ENCODE peak calls at places on chromosomes 12 and 14, in six cellular contexts. One of them, this sample, is unnamed.

GRCh38 chr12:94716339-94716738 is 66.0 kb upstream of the TMCC3 start:
- DNase-seq in GM12878: no peak
- DNase-seq in GM12891: no peak
- DNase-seq in HepG2: no peak
- DNase-seq in K562: no peak
- DNase-seq in H1: no peak
- DNase-seq in this sample: no peak

GRCh38 chr12:123478762-123479161 is 20.8 kb downstream of the SNRNP35 start:
- DNase-seq in GM12878: no peak
- DNase-seq in GM12891: no peak
- DNase-seq in HepG2: no peak
- DNase-seq in K562: no peak
- DNase-seq in H1: no peak
- DNase-seq in this sample: no peak

GRCh38 chr12:98422809-98423208 is 92.6 kb upstream of the TMPO start:
- DNase-seq in GM12878: no peak
- DNase-seq in GM12891: no peak
- DNase-seq in HepG2: peak; percentile 29
- DNase-seq in K562: no peak
- DNase-seq in H1: peak; percentile 80
- DNase-seq in this sample: no peak

GRCh38 chr14:65032319-65032718 is 45.6 kb downstream of the FNTB start:
- DNase-seq in GM12878: no peak
- DNase-seq in GM12891: no peak
- DNase-seq in HepG2: no peak
- DNase-seq in K562: no peak
- DNase-seq in H1: no peak
- DNase-seq in this sample: no peak

GRCh38 chr12:131511391-131511802 is 199.5 kb upstream of the SFSWAP start:
- DNase-seq in GM12878: peak; percentile 73
- DNase-seq in GM12891: peak; percentile 72
- DNase-seq in HepG2: no peak
- DNase-seq in K562: no peak
- DNase-seq in H1: no peak
- DNase-seq in this sample: peak; percentile 69

GRCh38 chr12:109053382-109054123 is 1.2 kb downstream of the USP30 start:
- DNase-seq in GM12878: peak; percentile 28
- DNase-seq in GM12891: peak; percentile 25
- DNase-seq in HepG2: peak; percentile 49
- DNase-seq in K562: peak; percentile 29
- DNase-seq in H1: no peak
- DNase-seq in this sample: no peak

GRCh38 chr14:31360919-31361662 is 59.3 kb downstream of the HEATR5A start:
- DNase-seq in GM12878: no peak
- DNase-seq in GM12891: no peak
- DNase-seq in HepG2: no peak
- DNase-seq in K562: no peak
- DNase-seq in H1: no peak
- DNase-seq in this sample: no peak

GRCh38 chr14:55071870-55072640 is 20.6 kb downstream of the MAPK1IP1L start:
- DNase-seq in GM12878: peak; percentile 92
- DNase-seq in GM12891: no peak
- DNase-seq in HepG2: no peak
- DNase-seq in K562: no peak
- DNase-seq in H1: no peak
- DNase-seq in this sample: no peak

GRCh38 chr14:42004321-42004720 is 397.6 kb downstream of the LRFN5 start:
- DNase-seq in GM12878: no peak
- DNase-seq in GM12891: no peak
- DNase-seq in HepG2: no peak
- DNase-seq in K562: no peak
- DNase-seq in H1: no peak
- DNase-seq in this sample: no peak

GRCh38 chr12:112381898-112382796 is at the start of gene HECTD4:
- DNase-seq in GM12878: peak; percentile 34
- DNase-seq in GM12891: peak; percentile 92
- DNase-seq in HepG2: peak; percentile 82
- DNase-seq in K562: peak; percentile 95
- DNase-seq in H1: peak; percentile 98
- DNase-seq in this sample: peak; percentile 92
- TF ChIP-seq POLR2A in GM12878: peak; percentile 92
- TF ChIP-seq POLR2A in GM12891: peak; percentile 59
- TF ChIP-seq POLR2A in HepG2: peak; percentile 63
- TF ChIP-seq POLR2A in K562: peak; percentile 90
- TF ChIP-seq POLR2A in H1: no peak
- TF ChIP-seq POLR2A in this sample: peak; percentile 85

GRCh38 chr12:1949771-1950470 is 31.5 kb upstream of the CACNA2D4 start:
- DNase-seq in GM12878: no peak
- DNase-seq in GM12891: no peak
- DNase-seq in HepG2: no peak
- DNase-seq in K562: no peak
- DNase-seq in H1: no peak
- DNase-seq in this sample: no peak
- TF ChIP-seq POLR2AphosphoS5 in GM12878: no peak
- TF ChIP-seq POLR2AphosphoS5 in GM12891: no peak
- TF ChIP-seq POLR2AphosphoS5 in HepG2: no peak
- TF ChIP-seq POLR2AphosphoS5 in K562: no peak
- TF ChIP-seq POLR2AphosphoS5 in H1: no peak
- TF ChIP-seq POLR2AphosphoS5 in this sample: no peak

GRCh38 chr12:111785651-111786050 is 18.9 kb downstream of the ALDH2 start:
- DNase-seq in GM12878: no peak
- DNase-seq in GM12891: no peak
- DNase-seq in HepG2: no peak
- DNase-seq in K562: no peak
- DNase-seq in H1: no peak
- DNase-seq in this sample: no peak
- TF ChIP-seq TAF1 in GM12878: no peak
- TF ChIP-seq TAF1 in GM12891: no peak
- TF ChIP-seq TAF1 in HepG2: no peak
- TF ChIP-seq TAF1 in K562: no peak
- TF ChIP-seq TAF1 in H1: no peak
- TF ChIP-seq TAF1 in this sample: no peak

GRCh38 chr12:52945389-52946232 is 3.3 kb upstream of the KRT18 start:
- DNase-seq in GM12878: no peak
- DNase-seq in GM12891: no peak
- DNase-seq in HepG2: peak; percentile 92
- DNase-seq in K562: peak; percentile 12
- DNase-seq in H1: peak; percentile 74
- DNase-seq in this sample: no peak
- TF ChIP-seq POLR2A in GM12878: no peak
- TF ChIP-seq POLR2A in GM12891: no peak
- TF ChIP-seq POLR2A in HepG2: peak; percentile 53
- TF ChIP-seq POLR2A in K562: no peak
- TF ChIP-seq POLR2A in H1: no peak
- TF ChIP-seq POLR2A in this sample: no peak

DNA sequence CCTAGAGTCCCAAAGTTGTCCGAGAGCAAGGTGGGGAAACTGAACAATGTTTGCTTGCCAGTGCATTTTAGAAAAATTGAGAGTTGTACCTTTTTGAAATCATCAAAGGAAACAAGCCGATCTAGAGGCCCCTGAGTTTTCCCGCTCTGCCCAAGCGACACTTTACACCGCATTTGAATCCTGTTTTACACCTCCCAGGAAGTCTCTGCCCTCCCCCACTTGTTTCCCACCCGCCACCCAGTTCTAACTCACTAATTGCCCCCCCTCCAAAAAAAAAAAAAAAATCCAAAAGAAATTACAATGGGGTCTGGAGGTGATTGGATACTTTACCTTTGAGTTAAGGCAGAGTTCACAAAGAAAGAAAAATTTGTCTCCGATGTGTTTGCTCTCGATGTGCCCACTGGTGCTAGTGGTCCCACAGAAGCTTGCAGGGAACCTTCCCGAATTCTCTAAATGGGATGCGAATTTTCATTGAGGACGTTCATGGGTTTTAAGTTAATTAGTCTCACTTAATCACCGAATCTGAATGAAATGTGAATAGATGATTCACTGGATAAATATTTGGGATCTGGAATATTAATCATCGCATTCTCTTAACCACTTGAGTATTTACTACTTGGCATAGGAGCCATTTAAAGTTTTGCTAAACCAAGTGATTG is 2.4 kb downstream of the HMGA2 start:
- DNase-seq in GM12878: no peak
- DNase-seq in GM12891: no peak
- DNase-seq in HepG2: no peak
- DNase-seq in K562: no peak
- DNase-seq in H1: no peak
- DNase-seq in this sample: no peak
- TF ChIP-seq POLR2AphosphoS5 in GM12878: no peak
- TF ChIP-seq POLR2AphosphoS5 in GM12891: no peak
- TF ChIP-seq POLR2AphosphoS5 in HepG2: peak; percentile 3
- TF ChIP-seq POLR2AphosphoS5 in K562: no peak
- TF ChIP-seq POLR2AphosphoS5 in H1: no peak
- TF ChIP-seq POLR2AphosphoS5 in this sample: no peak

GRCh38 chr14:21768116-21768874 is 94.7 kb upstream of the OR4E1 start:
- DNase-seq in GM12878: peak; percentile 5
- DNase-seq in GM12891: no peak
- DNase-seq in HepG2: peak; percentile 42
- DNase-seq in K562: peak; percentile 28
- DNase-seq in H1: no peak
- DNase-seq in this sample: no peak
- TF ChIP-seq TAF1 in GM12878: no peak
- TF ChIP-seq TAF1 in GM12891: no peak
- TF ChIP-seq TAF1 in HepG2: no peak
- TF ChIP-seq TAF1 in K562: no peak
- TF ChIP-seq TAF1 in H1: no peak
- TF ChIP-seq TAF1 in this sample: no peak

DNA sequence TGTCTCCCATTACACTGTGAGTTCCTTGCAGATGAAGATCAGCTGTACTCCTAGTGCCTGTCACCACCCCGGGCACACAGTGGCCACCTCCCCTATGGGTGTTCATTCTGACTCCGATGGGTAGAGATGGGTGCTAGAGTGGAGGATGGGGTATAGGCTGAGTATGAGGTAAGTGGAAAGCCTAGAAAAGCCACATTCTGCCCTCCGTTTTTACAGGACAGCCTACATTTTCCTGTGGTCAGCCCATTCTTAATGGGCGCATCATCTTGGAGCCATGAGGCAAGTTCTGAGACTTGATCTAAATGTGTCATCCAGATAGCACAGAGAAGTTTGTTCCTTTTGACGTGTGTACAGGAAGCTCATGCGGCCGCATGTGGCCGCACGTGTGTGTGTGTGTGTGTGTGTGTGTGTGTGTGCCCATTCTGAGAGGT is 166.7 kb upstream of the HIF1A start:
- DNase-seq in GM12878: no peak
- DNase-seq in GM12891: no peak
- DNase-seq in HepG2: no peak
- DNase-seq in K562: no peak
- DNase-seq in H1: no peak
- DNase-seq in this sample: no peak
- TF ChIP-seq POLR2A in GM12878: no peak
- TF ChIP-seq POLR2A in GM12891: no peak
- TF ChIP-seq POLR2A in HepG2: no peak
- TF ChIP-seq POLR2A in K562: no peak
- TF ChIP-seq POLR2A in H1: no peak
- TF ChIP-seq POLR2A in this sample: no peak

GRCh38 chr12:106226884-106227640 is 20.8 kb downstream of the CKAP4 start:
- DNase-seq in GM12878: no peak
- DNase-seq in GM12891: peak; percentile 43
- DNase-seq in HepG2: peak; percentile 55
- DNase-seq in K562: peak; percentile 68
- DNase-seq in H1: no peak
- DNase-seq in this sample: peak; percentile 35
- TF ChIP-seq POLR2AphosphoS5 in GM12878: no peak
- TF ChIP-seq POLR2AphosphoS5 in GM12891: no peak
- TF ChIP-seq POLR2AphosphoS5 in HepG2: no peak
- TF ChIP-seq POLR2AphosphoS5 in K562: no peak
- TF ChIP-seq POLR2AphosphoS5 in H1: no peak
- TF ChIP-seq POLR2AphosphoS5 in this sample: no peak

This sample was measured in GM12892.